ENCODE peak calls at places on chromosomes 12 and 14, in five cellular contexts. I, D, Z, W and X are unnamed samples.

GRCh38 chr12:132559652-132560420 is 50.5 kb downstream of the LRCOL1 start:
- DNase-seq in D (no peak), Z (peak; percentile 18), W (no peak), I (peak; percentile 98), X (peak; percentile 85)

GRCh38 chr12:93019911-93020224 is 90.8 kb upstream of the EEA1 start:
- DNase-seq in I (no peak), Z (no peak), W (no peak), D (no peak), X (no peak)

GRCh38 chr12:46357438-46358324 is 14.9 kb downstream of the SLC38A2 start:
- DNase-seq in D (no peak), Z (peak; percentile 84), W (no peak), I (no peak), X (no peak)

GRCh38 chr12:77999074-77999715 is 168.5 kb downstream of the NAV3 start:
- DNase-seq in I (no peak), D (no peak), Z (no peak), W (no peak), X (no peak)

GRCh38 chr14:105087963-105088811 is 23.0 kb upstream of the GPR132 start:
- DNase-seq in Z (no peak), W (no peak), D (no peak), I (peak; percentile 42), X (peak; percentile 57)

GRCh38 chr12:58554522-58555157 is 365.7 kb downstream of the LRIG3 start:
- DNase-seq in W (no peak), I (no peak), D (no peak), Z (no peak), X (no peak)

GRCh38 chr14:81209187-81209836 is 11.4 kb downstream of the GTF2A1 start:
- DNase-seq in W (peak; percentile 37), I (no peak), D (no peak), Z (no peak), X (no peak)

GRCh38 chr14:95409472-95410307 is 90.0 kb upstream of the CLMN start:
- DNase-seq in W (no peak), D (no peak), I (no peak), Z (no peak), X (no peak)

GRCh38 chr14:100104523-100105300 is 39.5 kb downstream of the EVL start:
- DNase-seq in Z (no peak), I (no peak), W (no peak), D (no peak), X (no peak)
- TF ChIP-seq JUND in Z (no peak), I (peak; percentile 80), W (no peak), D (no peak), X (no peak)

GRCh38 chr12:124390442-124391116 is 95.7 kb downstream of the RFLNA start:
- DNase-seq in W (peak; percentile 23), D (no peak), I (no peak), Z (peak; percentile 27), X (no peak)
- TF ChIP-seq JUND in W (no peak), D (no peak), I (peak; percentile 54), Z (no peak), X (no peak)

DNA sequence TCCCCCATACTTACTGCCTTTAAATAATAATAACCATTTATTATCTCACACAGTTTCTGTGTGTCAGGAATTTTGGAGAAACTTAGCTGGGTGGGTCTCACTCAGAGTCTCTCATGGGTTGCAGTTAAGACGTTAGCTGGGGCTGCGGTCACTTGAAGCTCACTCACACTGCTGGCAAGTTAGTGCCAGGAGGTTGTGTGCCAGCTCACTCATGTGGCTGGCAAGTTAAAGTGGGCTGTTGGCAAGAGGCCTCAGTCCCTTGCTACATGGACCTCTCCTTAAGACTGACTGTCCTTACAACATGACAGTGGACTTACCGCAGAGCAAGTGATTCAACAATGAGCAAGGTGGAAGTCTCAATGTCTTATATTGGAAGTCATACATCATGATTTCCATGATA is 61.3 kb upstream of the AVPR1A start:
- DNase-seq in Z (no peak), W (no peak), D (no peak), I (no peak), X (no peak)
- TF ChIP-seq JUND in Z (no peak), W (no peak), D (no peak), I (no peak), X (no peak)

GRCh38 chr14:23181453-23181852 is 2.0 kb downstream of the SLC7A8 start:
- DNase-seq in D (no peak), I (no peak), Z (no peak), W (no peak), X (no peak)

GRCh38 chr14:23183076-23183475 is 384 bp downstream of the SLC7A8 start:
- DNase-seq in W (no peak), D (no peak), Z (no peak), I (no peak), X (no peak)

GRCh38 chr14:23183479-23183878 is at the start of gene SLC7A8:
- DNase-seq in W (no peak), I (no peak), D (no peak), Z (peak; percentile 7), X (peak; percentile 44)

GRCh38 chr14:23181946-23182345 is 1.5 kb downstream of the SLC7A8 start:
- DNase-seq in D (no peak), I (no peak), Z (no peak), W (no peak), X (no peak)

DNA sequence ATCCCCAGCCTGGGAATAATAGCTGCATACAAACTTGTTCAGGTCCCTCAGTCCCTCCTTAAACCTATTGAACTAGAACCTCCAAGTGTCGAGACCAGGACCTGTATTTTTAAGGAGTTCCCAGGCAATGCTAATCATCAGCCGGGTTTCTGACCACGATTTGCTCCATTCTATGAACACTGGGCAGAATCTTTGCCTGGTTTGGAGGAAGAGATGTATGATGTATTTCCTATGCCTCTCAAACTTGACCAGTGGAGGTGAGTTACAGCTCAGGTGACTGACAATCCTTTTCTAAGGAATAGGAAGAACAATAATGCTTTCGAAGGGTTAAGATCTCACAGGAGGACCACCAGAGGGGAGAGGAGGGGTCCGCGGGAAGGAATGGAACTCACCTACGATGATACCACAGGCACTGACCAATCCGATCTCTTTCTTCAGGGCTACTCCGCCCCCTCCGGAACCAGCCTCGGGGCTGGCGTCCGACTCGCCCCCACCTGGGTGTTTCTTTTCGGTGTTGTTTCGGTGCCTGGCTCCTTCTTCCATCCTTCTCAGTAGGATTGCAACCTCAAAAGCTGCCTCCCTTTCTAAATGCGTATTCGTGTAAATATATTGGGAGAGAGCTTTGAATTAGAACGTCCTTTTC is 967 bp downstream of the SLC7A8 start:
- DNase-seq in D (peak; percentile 38), W (no peak), I (no peak), Z (peak; percentile 12), X (no peak)
- TF ChIP-seq JUND in D (no peak), W (no peak), I (no peak), Z (no peak), X (no peak)

DNA sequence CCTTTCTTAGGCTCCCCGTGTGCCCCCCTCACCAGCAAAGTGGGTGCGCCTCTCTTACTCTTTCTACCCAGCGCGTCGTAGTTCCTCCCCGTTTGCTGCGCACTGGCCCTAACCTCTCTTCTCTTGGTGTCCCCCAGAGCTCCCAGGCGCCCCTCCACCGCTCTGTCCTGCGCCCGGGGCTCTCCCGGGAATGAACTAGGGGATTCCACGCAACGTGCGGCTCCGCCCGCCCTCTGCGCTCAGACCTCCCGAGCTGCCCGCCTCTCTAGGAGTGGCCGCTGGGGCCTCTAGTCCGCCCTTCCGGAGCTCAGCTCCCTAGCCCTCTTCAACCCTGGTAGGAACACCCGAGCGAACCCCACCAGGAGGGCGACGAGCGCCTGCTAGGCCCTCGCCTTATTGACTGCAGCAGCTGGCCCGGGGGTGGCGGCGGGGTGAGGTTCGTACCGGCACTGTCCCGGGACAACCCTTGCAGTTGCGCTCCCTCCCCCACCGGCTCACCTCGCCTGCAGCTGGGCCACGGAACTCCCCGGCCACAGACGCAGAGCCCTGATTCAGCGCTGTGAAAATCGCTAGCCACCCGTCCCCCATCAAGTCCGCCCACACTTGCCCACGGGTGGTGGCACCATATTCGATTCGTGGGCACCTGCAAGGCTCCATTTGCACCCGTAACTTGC is 1.3 kb downstream of the TMEM233 start:
- DNase-seq in W (no peak), Z (no peak), I (peak; percentile 36), D (no peak), X (no peak)
- TF ChIP-seq JUND in W (no peak), Z (no peak), I (no peak), D (no peak), X (no peak)

GRCh38 chr12:130462558-130462924 is 124.9 kb downstream of the PIWIL1 start:
- DNase-seq in D (no peak), W (no peak), I (no peak), Z (no peak), X (no peak)

GRCh38 chr12:130463259-130463658 is 125.6 kb downstream of the PIWIL1 start:
- DNase-seq in Z (no peak), W (no peak), I (peak; percentile 56), D (no peak), X (no peak)

GRCh38 chr12:130465046-130465445 is 127.4 kb downstream of the PIWIL1 start:
- DNase-seq in Z (no peak), D (no peak), I (no peak), W (no peak), X (no peak)

GRCh38 chr12:130465626-130466025 is 127.9 kb downstream of the PIWIL1 start:
- DNase-seq in Z (no peak), D (no peak), I (no peak), W (no peak), X (no peak)

GRCh38 chr12:130463818-130464663 is 126.4 kb downstream of the PIWIL1 start:
- DNase-seq in I (no peak), D (no peak), W (no peak), Z (no peak), X (no peak)
- TF ChIP-seq JUND in I (no peak), D (no peak), W (no peak), Z (no peak), X (no peak)

DNA sequence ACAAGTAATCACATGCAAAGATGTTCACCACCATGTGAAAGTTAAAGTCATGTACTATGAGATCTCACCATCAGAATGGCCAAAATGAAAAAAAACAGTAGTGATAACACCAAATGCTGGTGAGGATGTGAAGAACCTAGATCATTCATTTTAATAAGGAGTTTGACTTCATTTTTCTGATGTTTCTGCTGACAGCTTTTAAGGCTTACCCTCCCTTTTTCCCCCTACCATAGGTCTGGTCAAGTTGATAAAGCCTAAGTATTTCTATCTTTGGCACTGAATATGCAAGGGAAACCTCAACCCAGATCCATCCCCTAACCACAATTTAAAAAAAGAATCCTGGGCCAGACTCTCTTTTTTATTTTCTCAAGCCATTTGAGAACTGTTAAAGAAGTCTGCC is 689.6 kb upstream of the FOXG1 start:
- DNase-seq in I (no peak), Z (no peak), W (no peak), D (no peak), X (no peak)
- TF ChIP-seq JUND in I (no peak), Z (no peak), W (no peak), D (no peak), X (no peak)

DNA sequence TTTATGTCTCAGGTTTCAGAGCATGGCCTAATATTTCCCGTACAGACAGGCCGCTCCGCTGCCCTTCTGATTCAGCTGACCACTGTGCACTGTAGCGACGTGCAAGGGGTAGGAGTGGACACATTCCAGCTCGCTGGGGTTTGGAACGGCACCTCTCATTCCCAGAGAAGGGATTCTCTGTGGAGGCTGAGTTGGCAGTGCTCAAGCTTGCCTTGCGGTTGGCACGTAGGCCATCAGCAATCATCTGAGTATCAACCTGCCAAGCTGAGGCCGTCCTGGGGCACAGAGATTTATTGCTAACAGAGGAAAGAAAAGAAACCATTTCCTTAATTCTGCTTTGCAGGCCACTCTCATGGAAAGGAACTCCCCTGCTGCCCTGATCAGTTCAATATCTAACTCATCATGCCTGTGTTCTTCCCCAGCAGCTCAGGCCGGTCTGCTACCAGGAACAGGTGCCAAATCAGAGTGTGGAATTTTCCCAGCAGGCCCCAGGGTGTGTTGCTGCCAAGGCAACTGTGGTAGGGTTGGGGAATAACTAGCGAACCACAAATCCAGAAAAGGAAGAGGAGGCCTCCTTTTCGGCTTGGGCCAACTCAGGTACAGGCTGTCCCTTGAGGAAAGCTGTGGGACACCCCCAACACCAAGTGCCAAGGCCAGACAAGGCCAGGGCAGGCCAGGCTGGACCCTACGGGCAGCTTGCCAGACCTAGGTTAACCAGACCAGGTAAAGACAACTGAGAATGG is 92.5 kb downstream of the SSPN start:
- DNase-seq in D (no peak), Z (no peak), W (no peak), I (no peak), X (no peak)
- TF ChIP-seq JUND in D (no peak), Z (no peak), W (no peak), I (no peak), X (no peak)